ENCODE peak calls at places on chromosomes 1 and 21, in ten cellular contexts. One of them, this sample, is unnamed.

GRCh38 chr1:84956097-84956496 is 40.8 kb downstream of the MCOLN2 start:
- DNase-seq in spleen: no peak
- DNase-seq in hepatocyte: no peak
- DNase-seq in lower leg skin: no peak
- DNase-seq in HFFc6: no peak
- DNase-seq in HepG2: no peak
- DNase-seq in body of pancreas: no peak
- DNase-seq in osteocyte: no peak
- DNase-seq in mucosa of descending colon: no peak
- DNase-seq in endothelial cell: no peak
- DNase-seq in this sample: no peak

GRCh38 chr1:173914366-173914871 is 2.7 kb downstream of the SERPINC1 start:
- DNase-seq in HFFc6: peak
- DNase-seq in lower leg skin: no peak
- DNase-seq in body of pancreas: peak
- DNase-seq in hepatocyte: peak
- DNase-seq in spleen: no peak
- DNase-seq in HepG2: peak
- DNase-seq in osteocyte: no peak
- DNase-seq in endothelial cell: peak
- DNase-seq in mucosa of descending colon: no peak
- DNase-seq in this sample: peak

GRCh38 chr1:116988908-116989307 is 12.7 kb upstream of the CD101 start:
- DNase-seq in mucosa of descending colon: no peak
- DNase-seq in endothelial cell: no peak
- DNase-seq in body of pancreas: no peak
- DNase-seq in HFFc6: no peak
- DNase-seq in lower leg skin: no peak
- DNase-seq in HepG2: no peak
- DNase-seq in spleen: no peak
- DNase-seq in hepatocyte: no peak
- DNase-seq in osteocyte: no peak
- DNase-seq in this sample: no peak

GRCh38 chr1:227131193-227131592 is 187.1 kb downstream of the CDC42BPA start:
- DNase-seq in body of pancreas: no peak
- DNase-seq in spleen: no peak
- DNase-seq in hepatocyte: peak
- DNase-seq in HFFc6: peak
- DNase-seq in endothelial cell: no peak
- DNase-seq in mucosa of descending colon: no peak
- DNase-seq in osteocyte: no peak
- DNase-seq in HepG2: peak
- DNase-seq in lower leg skin: no peak
- DNase-seq in this sample: no peak

GRCh38 chr1:106926748-106927582 is 129.5 kb upstream of the PRMT6 start:
- DNase-seq in lower leg skin: no peak
- DNase-seq in HFFc6: peak
- DNase-seq in spleen: no peak
- DNase-seq in HepG2: no peak
- DNase-seq in osteocyte: no peak
- DNase-seq in endothelial cell: no peak
- DNase-seq in body of pancreas: no peak
- DNase-seq in hepatocyte: no peak
- DNase-seq in mucosa of descending colon: no peak
- DNase-seq in this sample: no peak

GRCh38 chr1:27392096-27392777 is at the start of gene GPR3:
- DNase-seq in lower leg skin: peak
- DNase-seq in endothelial cell: peak
- DNase-seq in HFFc6: peak
- DNase-seq in HepG2: peak
- DNase-seq in osteocyte: peak
- DNase-seq in spleen: peak
- DNase-seq in hepatocyte: peak
- DNase-seq in body of pancreas: peak
- DNase-seq in mucosa of descending colon: peak
- DNase-seq in this sample: peak

GRCh38 chr1:2548068-2548589 is 8.0 kb upstream of the TNFRSF14 start:
- DNase-seq in body of pancreas: peak
- DNase-seq in spleen: peak
- DNase-seq in mucosa of descending colon: peak
- DNase-seq in hepatocyte: peak
- DNase-seq in lower leg skin: peak
- DNase-seq in osteocyte: no peak
- DNase-seq in endothelial cell: peak
- DNase-seq in HepG2: peak
- DNase-seq in HFFc6: peak
- DNase-seq in this sample: peak

GRCh38 chr1:160646711-160647328 is at the start of gene SLAMF1:
- DNase-seq in hepatocyte: no peak
- DNase-seq in osteocyte: no peak
- DNase-seq in HFFc6: no peak
- DNase-seq in HepG2: no peak
- DNase-seq in lower leg skin: no peak
- DNase-seq in spleen: peak
- DNase-seq in mucosa of descending colon: peak
- DNase-seq in body of pancreas: no peak
- DNase-seq in endothelial cell: no peak
- DNase-seq in this sample: no peak

GRCh38 chr1:89907669-89908293 is 86.9 kb downstream of the LRRC8D start:
- DNase-seq in endothelial cell: no peak
- DNase-seq in osteocyte: no peak
- DNase-seq in hepatocyte: no peak
- DNase-seq in body of pancreas: no peak
- DNase-seq in HFFc6: peak
- DNase-seq in HepG2: no peak
- DNase-seq in lower leg skin: no peak
- DNase-seq in mucosa of descending colon: no peak
- DNase-seq in spleen: no peak
- DNase-seq in this sample: no peak

GRCh38 chr1:174968750-174969244 is 30.9 kb upstream of the CACYBP start:
- DNase-seq in HFFc6: peak
- DNase-seq in endothelial cell: no peak
- DNase-seq in osteocyte: no peak
- DNase-seq in HepG2: no peak
- DNase-seq in body of pancreas: no peak
- DNase-seq in lower leg skin: no peak
- DNase-seq in spleen: no peak
- DNase-seq in mucosa of descending colon: no peak
- DNase-seq in hepatocyte: no peak
- DNase-seq in this sample: no peak

GRCh38 chr1:77100870-77101269 is 118.4 kb downstream of the PIGK start:
- DNase-seq in mucosa of descending colon: no peak
- DNase-seq in HepG2: no peak
- DNase-seq in osteocyte: no peak
- DNase-seq in spleen: no peak
- DNase-seq in endothelial cell: no peak
- DNase-seq in HFFc6: no peak
- DNase-seq in lower leg skin: no peak
- DNase-seq in body of pancreas: no peak
- DNase-seq in hepatocyte: no peak
- DNase-seq in this sample: no peak

GRCh38 chr1:232508161-232508661 is 121.7 kb downstream of the SIPA1L2 start:
- DNase-seq in body of pancreas: no peak
- DNase-seq in HFFc6: no peak
- DNase-seq in lower leg skin: no peak
- DNase-seq in hepatocyte: no peak
- DNase-seq in osteocyte: no peak
- DNase-seq in HepG2: no peak
- DNase-seq in spleen: no peak
- DNase-seq in endothelial cell: no peak
- DNase-seq in mucosa of descending colon: no peak
- DNase-seq in this sample: no peak

GRCh38 chr1:163275222-163275621 is 46.5 kb upstream of the NUF2 start:
- DNase-seq in body of pancreas: no peak
- DNase-seq in mucosa of descending colon: no peak
- DNase-seq in spleen: no peak
- DNase-seq in osteocyte: no peak
- DNase-seq in lower leg skin: no peak
- DNase-seq in endothelial cell: no peak
- DNase-seq in hepatocyte: peak
- DNase-seq in HFFc6: no peak
- DNase-seq in HepG2: peak
- DNase-seq in this sample: no peak

GRCh38 chr1:67686272-67687197 is 1.5 kb downstream of the GADD45A start:
- DNase-seq in body of pancreas: peak
- DNase-seq in osteocyte: peak
- DNase-seq in spleen: peak
- DNase-seq in hepatocyte: peak
- DNase-seq in HepG2: peak
- DNase-seq in lower leg skin: peak
- DNase-seq in mucosa of descending colon: peak
- DNase-seq in HFFc6: peak
- DNase-seq in endothelial cell: peak
- DNase-seq in this sample: peak

GRCh38 chr21:38769253-38769780 is 36.4 kb upstream of the ETS2 start:
- DNase-seq in spleen: no peak
- DNase-seq in endothelial cell: no peak
- DNase-seq in osteocyte: no peak
- DNase-seq in hepatocyte: peak
- DNase-seq in body of pancreas: no peak
- DNase-seq in HFFc6: peak
- DNase-seq in mucosa of descending colon: no peak
- DNase-seq in HepG2: no peak
- DNase-seq in lower leg skin: peak
- DNase-seq in this sample: no peak

GRCh38 chr1:33433509-33434362 is 2.8 kb upstream of the PHC2 start:
- DNase-seq in lower leg skin: peak
- DNase-seq in osteocyte: no peak
- DNase-seq in spleen: no peak
- DNase-seq in hepatocyte: peak
- DNase-seq in body of pancreas: peak
- DNase-seq in mucosa of descending colon: no peak
- DNase-seq in HFFc6: peak
- DNase-seq in endothelial cell: no peak
- DNase-seq in HepG2: peak
- DNase-seq in this sample: no peak

GRCh38 chr1:20271498-20272400 is 18.9 kb upstream of the VWA5B1 start:
- DNase-seq in spleen: no peak
- DNase-seq in endothelial cell: no peak
- DNase-seq in body of pancreas: no peak
- DNase-seq in lower leg skin: no peak
- DNase-seq in mucosa of descending colon: no peak
- DNase-seq in HepG2: no peak
- DNase-seq in hepatocyte: no peak
- DNase-seq in osteocyte: no peak
- DNase-seq in HFFc6: no peak
- DNase-seq in this sample: no peak
- TF ChIP-seq CTCF in spleen: no peak
- TF ChIP-seq CTCF in endothelial cell: no peak
- TF ChIP-seq CTCF in body of pancreas: no peak
- TF ChIP-seq CTCF in lower leg skin: no peak
- TF ChIP-seq CTCF in mucosa of descending colon: no peak
- TF ChIP-seq CTCF in HepG2: no peak
- TF ChIP-seq CTCF in hepatocyte: peak
- TF ChIP-seq CTCF in osteocyte: no peak
- TF ChIP-seq CTCF in HFFc6: peak
- TF ChIP-seq CTCF in this sample: no peak

DNA sequence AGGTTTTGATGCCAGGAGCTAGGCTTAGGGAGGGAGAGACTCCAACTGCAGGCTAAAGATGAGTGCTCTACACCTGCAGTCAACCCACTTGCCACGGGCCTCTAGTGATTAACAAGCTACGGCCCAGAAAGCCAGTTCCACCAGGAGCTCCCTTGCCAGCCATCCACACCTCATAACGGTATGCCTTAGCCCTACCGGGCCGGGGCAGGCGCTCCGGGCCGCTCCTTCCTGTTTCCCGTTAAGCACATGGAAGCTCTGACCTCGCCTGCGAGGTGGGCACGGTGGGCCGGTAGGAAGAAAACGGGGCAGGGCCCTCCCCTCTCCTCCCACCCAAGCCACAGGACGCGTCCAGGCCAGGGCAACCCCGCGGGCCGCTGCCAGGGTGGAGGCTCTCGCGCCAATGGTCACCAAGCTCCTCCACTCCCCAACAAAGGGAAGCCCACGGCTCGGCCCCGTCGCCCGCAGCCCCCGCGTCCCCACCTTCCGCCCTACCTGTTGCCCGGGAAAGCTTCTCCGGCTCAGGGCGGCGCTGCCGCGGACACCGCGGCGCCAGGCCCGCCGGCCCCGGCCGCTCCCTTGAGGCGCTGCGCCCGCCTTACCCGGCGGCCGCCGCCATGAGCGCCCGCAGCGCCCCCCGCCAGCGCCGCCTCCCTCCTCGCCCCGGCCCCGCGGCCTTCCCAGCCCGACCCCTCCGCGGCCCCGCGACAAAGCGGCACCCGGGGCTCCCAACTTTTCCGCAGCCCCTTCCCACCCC is 632 bp downstream of the CERS2 start:
- DNase-seq in mucosa of descending colon: peak
- DNase-seq in hepatocyte: peak
- DNase-seq in lower leg skin: no peak
- DNase-seq in body of pancreas: peak
- DNase-seq in HFFc6: no peak
- DNase-seq in HepG2: no peak
- DNase-seq in spleen: peak
- DNase-seq in osteocyte: no peak
- DNase-seq in endothelial cell: peak
- DNase-seq in this sample: no peak
- TF ChIP-seq CTCF in mucosa of descending colon: no peak
- TF ChIP-seq CTCF in hepatocyte: no peak
- TF ChIP-seq CTCF in lower leg skin: no peak
- TF ChIP-seq CTCF in body of pancreas: no peak
- TF ChIP-seq CTCF in HFFc6: no peak
- TF ChIP-seq CTCF in HepG2: no peak
- TF ChIP-seq CTCF in spleen: no peak
- TF ChIP-seq CTCF in osteocyte: no peak
- TF ChIP-seq CTCF in endothelial cell: no peak
- TF ChIP-seq CTCF in this sample: no peak

DNA sequence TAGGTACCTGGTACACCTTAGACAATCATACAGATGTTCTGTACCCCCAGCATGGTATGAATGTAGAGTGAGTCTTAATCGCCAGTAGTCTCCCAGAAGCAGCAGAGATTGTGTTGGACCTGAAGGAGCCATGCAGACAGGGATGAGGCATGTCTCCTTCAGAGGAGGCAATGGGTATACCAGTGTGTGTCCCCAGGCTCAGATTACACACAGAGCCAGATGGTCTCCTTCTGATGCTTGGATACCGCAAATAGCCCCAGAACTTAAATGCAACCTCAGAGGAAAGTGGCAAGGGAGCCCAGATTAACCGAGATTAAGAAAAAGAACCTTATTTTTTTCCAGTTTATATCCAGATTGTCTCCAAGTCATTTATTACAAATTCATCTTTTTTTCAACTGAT is 96.8 kb upstream of the C21orf91 start:
- DNase-seq in osteocyte: no peak
- DNase-seq in endothelial cell: no peak
- DNase-seq in HepG2: no peak
- DNase-seq in lower leg skin: no peak
- DNase-seq in HFFc6: no peak
- DNase-seq in hepatocyte: no peak
- DNase-seq in mucosa of descending colon: no peak
- DNase-seq in spleen: no peak
- DNase-seq in body of pancreas: no peak
- DNase-seq in this sample: no peak
- TF ChIP-seq CTCF in osteocyte: no peak
- TF ChIP-seq CTCF in endothelial cell: no peak
- TF ChIP-seq CTCF in HepG2: no peak
- TF ChIP-seq CTCF in lower leg skin: no peak
- TF ChIP-seq CTCF in HFFc6: no peak
- TF ChIP-seq CTCF in hepatocyte: no peak
- TF ChIP-seq CTCF in mucosa of descending colon: no peak
- TF ChIP-seq CTCF in spleen: no peak
- TF ChIP-seq CTCF in body of pancreas: no peak
- TF ChIP-seq CTCF in this sample: no peak

GRCh38 chr1:64744492-64745180 is at the start of gene RAVER2:
- DNase-seq in mucosa of descending colon: peak
- DNase-seq in hepatocyte: peak
- DNase-seq in HepG2: peak
- DNase-seq in body of pancreas: peak
- DNase-seq in HFFc6: peak
- DNase-seq in lower leg skin: peak
- DNase-seq in endothelial cell: peak
- DNase-seq in spleen: peak
- DNase-seq in osteocyte: peak
- DNase-seq in this sample: peak
- TF ChIP-seq CTCF in mucosa of descending colon: peak
- TF ChIP-seq CTCF in hepatocyte: peak
- TF ChIP-seq CTCF in HepG2: peak
- TF ChIP-seq CTCF in body of pancreas: peak
- TF ChIP-seq CTCF in HFFc6: peak
- TF ChIP-seq CTCF in lower leg skin: no peak
- TF ChIP-seq CTCF in endothelial cell: no peak
- TF ChIP-seq CTCF in spleen: peak
- TF ChIP-seq CTCF in osteocyte: peak
- TF ChIP-seq CTCF in this sample: peak